ENCODE peak calls at places on chromosomes 13 and 19, in four cellular contexts. One of them, this sample, is unnamed.

GRCh38 chr19:17327654-17328516 is 6.8 kb downstream of the ANO8 start:
- DNase-seq in brain pericyte: no peak
- DNase-seq in B cell: peak
- DNase-seq in Caco-2: peak
- DNase-seq in this sample: no peak

GRCh38 chr13:80649274-80649673 is 308.3 kb upstream of the SPRY2 start:
- DNase-seq in brain pericyte: no peak
- DNase-seq in B cell: no peak
- DNase-seq in Caco-2: no peak
- DNase-seq in this sample: no peak

GRCh38 chr13:33676700-33677048 is 141.3 kb upstream of the RFC3 start:
- DNase-seq in brain pericyte: no peak
- DNase-seq in B cell: no peak
- DNase-seq in Caco-2: peak
- DNase-seq in this sample: peak

GRCh38 chr19:14559916-14560775 is 11.7 kb downstream of the NDUFB7 start:
- DNase-seq in brain pericyte: no peak
- DNase-seq in B cell: no peak
- DNase-seq in Caco-2: no peak
- DNase-seq in this sample: no peak

GRCh38 chr13:25771641-25772478 is 280.0 kb downstream of the SHISA2 start:
- DNase-seq in brain pericyte: peak
- DNase-seq in B cell: no peak
- DNase-seq in Caco-2: no peak
- DNase-seq in this sample: no peak

GRCh38 chr19:35718345-35719041 is 690 bp downstream of the KMT2B start:
- DNase-seq in brain pericyte: no peak
- DNase-seq in B cell: peak
- DNase-seq in Caco-2: no peak
- DNase-seq in this sample: no peak

GRCh38 chr19:42634409-42635232 is 39.9 kb upstream of the CEACAM8 start:
- DNase-seq in brain pericyte: no peak
- DNase-seq in B cell: no peak
- DNase-seq in Caco-2: peak
- DNase-seq in this sample: no peak

GRCh38 chr19:10553943-10554381 is 10.3 kb downstream of the ATG4D start:
- DNase-seq in brain pericyte: no peak
- DNase-seq in B cell: peak
- DNase-seq in Caco-2: no peak
- DNase-seq in this sample: no peak

GRCh38 chr13:93521307-93521706 is 294.7 kb downstream of the GPC6 start:
- DNase-seq in brain pericyte: no peak
- DNase-seq in B cell: no peak
- DNase-seq in Caco-2: no peak
- DNase-seq in this sample: no peak

GRCh38 chr19:29211562-29212416 is 1.2 kb downstream of the UQCRFS1 start:
- DNase-seq in brain pericyte: no peak
- DNase-seq in B cell: no peak
- DNase-seq in Caco-2: no peak
- DNase-seq in this sample: no peak